ENCODE peak calls at places on chromosomes 16 and 17, in seven cellular contexts. One of them, this sample, is unnamed.

GRCh38 chr16:12971216-12971615 is 69.8 kb downstream of the SHISA9 start:
- DNase-seq in lower leg skin: no peak
- DNase-seq in GM10248: no peak
- DNase-seq in HuH-7: no peak
- DNase-seq in NCI-H1105: peak
- DNase-seq in MCF 10A: peak
- DNase-seq in iPS DF 6.9: no peak
- DNase-seq in this sample: peak

GRCh38 chr17:81509687-81510523 is 2.7 kb downstream of the ACTG1 start:
- DNase-seq in MCF 10A: peak
- DNase-seq in NCI-H1105: no peak
- DNase-seq in GM10248: no peak
- DNase-seq in lower leg skin: no peak
- DNase-seq in HuH-7: no peak
- DNase-seq in iPS DF 6.9: no peak
- DNase-seq in this sample: no peak

GRCh38 chr16:66095676-66096075 is 270.8 kb upstream of the CDH5 start:
- DNase-seq in lower leg skin: no peak
- DNase-seq in NCI-H1105: no peak
- DNase-seq in MCF 10A: no peak
- DNase-seq in iPS DF 6.9: no peak
- DNase-seq in HuH-7: no peak
- DNase-seq in GM10248: no peak
- DNase-seq in this sample: no peak

GRCh38 chr17:64938925-64939474 is 19.7 kb upstream of the LRRC37A3 start:
- DNase-seq in iPS DF 6.9: no peak
- DNase-seq in NCI-H1105: no peak
- DNase-seq in lower leg skin: no peak
- DNase-seq in MCF 10A: peak
- DNase-seq in GM10248: peak
- DNase-seq in HuH-7: peak
- DNase-seq in this sample: no peak

GRCh38 chr16:22216191-22216831 is 10.2 kb downstream of the EEF2K start:
- DNase-seq in GM10248: no peak
- DNase-seq in iPS DF 6.9: no peak
- DNase-seq in lower leg skin: no peak
- DNase-seq in MCF 10A: no peak
- DNase-seq in HuH-7: no peak
- DNase-seq in NCI-H1105: no peak
- DNase-seq in this sample: no peak

GRCh38 chr17:34652001-34652400 is 72.6 kb downstream of the TMEM132E start:
- DNase-seq in lower leg skin: no peak
- DNase-seq in HuH-7: no peak
- DNase-seq in GM10248: no peak
- DNase-seq in NCI-H1105: no peak
- DNase-seq in MCF 10A: no peak
- DNase-seq in iPS DF 6.9: no peak
- DNase-seq in this sample: no peak

GRCh38 chr17:41308918-41309359 is at the start of gene KRTAP16-1:
- DNase-seq in GM10248: no peak
- DNase-seq in NCI-H1105: no peak
- DNase-seq in HuH-7: no peak
- DNase-seq in MCF 10A: no peak
- DNase-seq in iPS DF 6.9: no peak
- DNase-seq in lower leg skin: no peak
- DNase-seq in this sample: no peak

GRCh38 chr17:17822189-17822978 is 14.4 kb downstream of the SREBF1 start:
- DNase-seq in iPS DF 6.9: no peak
- DNase-seq in lower leg skin: peak
- DNase-seq in MCF 10A: peak
- DNase-seq in HuH-7: no peak
- DNase-seq in GM10248: no peak
- DNase-seq in NCI-H1105: no peak
- DNase-seq in this sample: peak

GRCh38 chr17:6313835-6314234 is 121.1 kb downstream of the AIPL1 start:
- DNase-seq in lower leg skin: no peak
- DNase-seq in NCI-H1105: no peak
- DNase-seq in iPS DF 6.9: no peak
- DNase-seq in HuH-7: no peak
- DNase-seq in GM10248: no peak
- DNase-seq in MCF 10A: no peak
- DNase-seq in this sample: no peak

GRCh38 chr17:36931697-36932382 is 5.4 kb upstream of the LHX1 start:
- DNase-seq in lower leg skin: no peak
- DNase-seq in NCI-H1105: peak
- DNase-seq in MCF 10A: peak
- DNase-seq in iPS DF 6.9: no peak
- DNase-seq in GM10248: no peak
- DNase-seq in HuH-7: no peak
- DNase-seq in this sample: no peak

GRCh38 chr17:83067071-83067717 is 12.2 kb upstream of the METRNL start:
- DNase-seq in GM10248: no peak
- DNase-seq in iPS DF 6.9: no peak
- DNase-seq in lower leg skin: no peak
- DNase-seq in MCF 10A: no peak
- DNase-seq in NCI-H1105: no peak
- DNase-seq in HuH-7: no peak
- DNase-seq in this sample: no peak

GRCh38 chr17:50533185-50533584 is 650 bp downstream of the EPN3 start:
- DNase-seq in GM10248: no peak
- DNase-seq in NCI-H1105: no peak
- DNase-seq in HuH-7: no peak
- DNase-seq in MCF 10A: no peak
- DNase-seq in lower leg skin: no peak
- DNase-seq in iPS DF 6.9: no peak
- DNase-seq in this sample: no peak

GRCh38 chr17:62565817-62566216 is 61.7 kb upstream of the MRC2 start:
- DNase-seq in GM10248: no peak
- DNase-seq in lower leg skin: no peak
- DNase-seq in MCF 10A: peak
- DNase-seq in HuH-7: no peak
- DNase-seq in NCI-H1105: no peak
- DNase-seq in iPS DF 6.9: no peak
- DNase-seq in this sample: no peak

This sample was measured in putamen.